ENCODE peak calls at places on chromosomes 13 and 19, in four cellular contexts. S is AG04450, Q is GM23248, H is tibial nerve. W is an unnamed sample.
A peak's percentile ranks its signal among the peaks of the same experiment; 100 is the strongest.

GRCh38 chr19:9144920-9145319 is 4.7 kb downstream of the ZNF317 start:
- DNase-seq in S (no peak), Q (peak; percentile 21), H (no peak), W (no peak)

GRCh38 chr13:49810825-49811526 is 18.5 kb upstream of the KPNA3 start:
- DNase-seq in S (no peak), Q (peak; percentile 74), H (no peak), W (no peak)

GRCh38 chr13:74256969-74257368 is 122.8 kb upstream of the KLF12 start:
- DNase-seq in S (no peak), Q (no peak), H (no peak), W (no peak)

GRCh38 chr19:45087531-45087930 is 5.4 kb upstream of the PPP1R37 start:
- DNase-seq in S (no peak), Q (no peak), H (no peak), W (no peak)

GRCh38 chr13:70339738-70340137 is 231.5 kb upstream of the KLHL1 start:
- DNase-seq in S (no peak), Q (peak; percentile 1), H (no peak), W (no peak)

GRCh38 chr13:40539954-40540706 is 126.3 kb downstream of the FOXO1 start:
- DNase-seq in S (peak; percentile 24), Q (peak; percentile 73), H (no peak), W (no peak)

GRCh38 chr13:99926014-99926731 is 45.4 kb downstream of the ZIC5 start:
- DNase-seq in S (no peak), Q (peak; percentile 59), H (no peak), W (no peak)

GRCh38 chr13:93771782-93772181 is 545.2 kb downstream of the GPC6 start:
- DNase-seq in S (no peak), Q (peak; percentile 17), H (no peak), W (no peak)

GRCh38 chr19:6354098-6354674 is 7.1 kb upstream of the CLPP start:
- DNase-seq in S (no peak), Q (peak; percentile 60), H (no peak), W (no peak)

GRCh38 chr13:102700088-102701031 is 5.5 kb upstream of the METTL21C start:
- DNase-seq in S (no peak), Q (peak; percentile 58), H (no peak), W (no peak)

GRCh38 chr19:14770944-14771839 is 7.2 kb downstream of the ADGRE2 start:
- DNase-seq in S (no peak), Q (no peak), H (no peak), W (no peak)

GRCh38 chr19:38478273-38478971 is 44.9 kb downstream of the RYR1 start:
- DNase-seq in S (no peak), Q (peak; percentile 18), H (no peak), W (no peak)

GRCh38 chr19:31261651-31262331 is 87.4 kb downstream of the TSHZ3 start:
- DNase-seq in S (peak; percentile 8), Q (peak; percentile 17), H (no peak), W (no peak)

GRCh38 chr13:102555914-102556553 is 40.8 kb upstream of the TPP2 start:
- DNase-seq in S (no peak), Q (peak; percentile 63), H (no peak), W (no peak)

GRCh38 chr13:77868717-77869116 is 49.9 kb downstream of the EDNRB start:
- DNase-seq in S (no peak), Q (peak; percentile 36), H (no peak), W (no peak)

GRCh38 chr13:61406275-61406674 is 9.4 kb downstream of the PCDH20 start:
- DNase-seq in S (no peak), Q (no peak), H (no peak), W (no peak)

GRCh38 chr13:66634384-66634783 is 595.8 kb downstream of the PCDH9 start:
- DNase-seq in S (no peak), Q (no peak), H (no peak), W (no peak)

GRCh38 chr19:48844472-48844871 is 8.2 kb upstream of the HSD17B14 start:
- DNase-seq in S (peak; percentile 16), Q (peak; percentile 64), H (no peak), W (no peak)

GRCh38 chr19:30799854-30800755 is 427.9 kb downstream of the ZNF536 start:
- DNase-seq in S (no peak), Q (peak; percentile 59), H (peak; percentile 47), W (no peak)

GRCh38 chr19:5339950-5340636 is 519 bp downstream of the PTPRS start:
- DNase-seq in S (no peak), Q (peak; percentile 56), H (no peak), W (no peak)

GRCh38 chr19:44705502-44706010 is 6.6 kb downstream of the CEACAM16 start:
- DNase-seq in S (no peak), Q (no peak), H (no peak), W (no peak)

GRCh38 chr19:1068111-1069001 is 1.4 kb downstream of the ARHGAP45 start:
- DNase-seq in S (no peak), Q (no peak), H (peak; percentile 48), W (peak; percentile 43)

GRCh38 chr19:3923912-3924311 is 9.0 kb upstream of the NMRK2 start:
- DNase-seq in S (no peak), Q (no peak), H (no peak), W (no peak)

GRCh38 chr13:94646904-94647303 is 45.2 kb downstream of the GPR180 start:
- DNase-seq in S (no peak), Q (no peak), H (no peak), W (no peak)

GRCh38 chr19:38812004-38812840 is 523 bp downstream of the LGALS4 start:
- DNase-seq in S (no peak), Q (no peak), H (no peak), W (no peak)

GRCh38 chr13:109784590-109785140 is 1.7 kb downstream of the IRS2 start:
- DNase-seq in S (no peak), Q (peak; percentile 86), H (peak; percentile 64), W (peak; percentile 57)

GRCh38 chr13:37868691-37869505 is 674 bp downstream of the TRPC4 start:
- DNase-seq in S (no peak), Q (peak; percentile 54), H (no peak), W (no peak)

GRCh38 chr19:32448026-32448425 is 42.5 kb downstream of the DPY19L3 start:
- DNase-seq in S (no peak), Q (no peak), H (no peak), W (no peak)

GRCh38 chr19:18300930-18301717 is 19.7 kb upstream of the JUND start:
- DNase-seq in S (no peak), Q (peak; percentile 90), H (peak; percentile 63), W (no peak)

GRCh38 chr13:22040810-22041364 is 370.0 kb downstream of the FGF9 start:
- DNase-seq in S (no peak), Q (no peak), H (no peak), W (no peak)

GRCh38 chr13:107642841-107643240 is 572.5 kb downstream of the LIG4 start:
- DNase-seq in S (peak; percentile 13), Q (no peak), H (no peak), W (no peak)

GRCh38 chr19:54168174-54168917 is 4.6 kb downstream of the TMC4 start:
- DNase-seq in S (no peak), Q (peak; percentile 89), H (peak; percentile 94), W (peak; percentile 89)

GRCh38 chr19:47526798-47527197 is 11.9 kb upstream of the NAPA start:
- DNase-seq in S (no peak), Q (no peak), H (no peak), W (no peak)

GRCh38 chr13:18943273-18943672 is 238.4 kb downstream of the TUBA3C start:
- DNase-seq in S (no peak), Q (no peak), H (no peak), W (no peak)
- H3K9me3 ChIP-seq in S (peaks cover 40% of the 10 kb centered on the region), Q (no peaks in the 10 kb centered on the region), H (no peaks in the 10 kb centered on the region), W (no peaks in the 10 kb centered on the region)

GRCh38 chr19:36894849-36895383 is 21.2 kb downstream of the ZNF829 start:
- DNase-seq in S (no peak), Q (no peak), H (no peak), W (no peak)

GRCh38 chr19:36891768-36892357 is 24.2 kb downstream of the ZNF829 start:
- DNase-seq in S (no peak), Q (peak; percentile 1), H (no peak), W (no peak)
- H3K9me3 ChIP-seq in S (peaks cover 42% of the 10 kb centered on the region), Q (peaks cover 60% of the 10 kb centered on the region), H (peaks cover 100% of the 10 kb centered on the region), W (peaks cover 65% of the 10 kb centered on the region)

GRCh38 chr19:52155596-52156359 is 15.6 kb downstream of the ZNF836 start:
- DNase-seq in S (no peak), Q (no peak), H (no peak), W (no peak)
- H3K9me3 ChIP-seq in S (peaks cover 51% of the 10 kb centered on the region), Q (peaks cover 8% of the 10 kb centered on the region), H (peaks cover 82% of the 10 kb centered on the region), W (peaks cover 58% of the 10 kb centered on the region)

GRCh38 chr19:11784356-11784755 is 14.0 kb upstream of the ZNF491 start:
- DNase-seq in S (no peak), Q (no peak), H (no peak), W (no peak)

GRCh38 chr19:11783767-11784166 is 14.6 kb upstream of the ZNF491 start:
- DNase-seq in S (no peak), Q (no peak), H (no peak), W (no peak)

GRCh38 chr19:11780431-11781020 is 13.7 kb downstream of the ZNF441 start:
- DNase-seq in S (no peak), Q (no peak), H (no peak), W (no peak)

DNA sequence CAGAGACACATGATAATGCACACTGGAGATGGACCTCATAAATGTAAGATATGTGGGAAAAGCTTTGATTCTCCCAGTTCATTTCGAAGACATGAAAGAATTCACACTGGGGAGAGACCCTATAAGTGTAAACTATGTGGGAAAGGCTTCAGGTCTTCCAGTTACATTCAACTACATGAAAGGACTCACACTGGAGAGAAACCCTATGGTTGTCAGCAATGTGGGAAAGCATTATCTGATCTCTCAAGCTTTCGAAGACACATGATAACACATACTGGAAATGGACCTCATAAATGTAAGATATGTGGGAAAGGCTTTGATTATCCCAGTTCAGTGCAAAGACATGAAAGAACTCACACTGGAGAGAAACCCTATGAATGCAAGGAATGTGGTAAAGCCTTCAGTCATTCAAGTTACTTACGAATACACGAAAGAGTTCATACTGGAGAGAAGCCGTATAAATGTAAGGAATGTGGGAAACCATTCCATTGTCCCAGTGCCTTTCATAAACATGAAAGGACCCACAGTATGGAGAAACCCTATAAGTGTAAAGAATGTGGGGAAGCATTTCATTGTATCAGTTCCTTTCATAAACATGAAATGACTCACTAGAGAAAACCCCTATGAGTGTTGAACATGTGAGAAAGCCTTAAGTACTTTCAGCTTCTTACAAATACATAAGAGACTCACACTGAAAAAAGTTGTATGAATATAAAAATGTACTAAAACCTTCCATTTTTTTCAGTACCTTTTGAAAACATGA is 14.7 kb downstream of the ZNF441 start:
- DNase-seq in S (no peak), Q (peak; percentile 40), H (no peak), W (no peak)
- H3K9me3 ChIP-seq in S (peaks cover 47% of the 10 kb centered on the region), Q (peaks cover 25% of the 10 kb centered on the region), H (peaks cover 100% of the 10 kb centered on the region), W (peaks cover 49% of the 10 kb centered on the region)

DNA sequence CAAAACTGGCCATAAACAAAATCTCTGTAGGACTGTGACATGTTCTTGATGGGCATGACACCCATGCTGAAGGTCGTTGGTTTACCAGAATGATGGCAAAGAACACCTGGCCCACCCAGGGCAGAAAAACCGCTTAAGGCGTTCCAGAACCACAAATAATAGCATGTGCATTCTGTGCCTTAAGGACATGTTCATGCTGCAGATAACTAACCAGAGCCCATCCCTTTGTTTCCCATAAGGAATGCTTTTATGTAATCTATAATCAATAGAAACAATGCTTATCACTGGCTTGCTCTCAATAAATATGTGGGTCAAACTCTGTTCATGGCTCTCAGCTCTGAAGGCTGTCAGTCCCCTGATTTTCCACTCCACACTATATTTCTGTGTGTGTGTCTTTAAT is 11.2 kb upstream of the ZNF578 start:
- DNase-seq in S (no peak), Q (no peak), H (no peak), W (no peak)
- H3K9me3 ChIP-seq in S (peaks cover 19% of the 10 kb centered on the region), Q (no peaks in the 10 kb centered on the region), H (peaks cover 92% of the 10 kb centered on the region), W (peaks cover 8% of the 10 kb centered on the region)

GRCh38 chr19:22797040-22797439 is 13.1 kb upstream of the ZNF99 start:
- DNase-seq in S (no peak), Q (no peak), H (no peak), W (no peak)
- H3K9me3 ChIP-seq in S (peaks cover 12% of the 10 kb centered on the region), Q (no peaks in the 10 kb centered on the region), H (peaks cover 62% of the 10 kb centered on the region), W (no peaks in the 10 kb centered on the region)

W was measured in T-helper 17 cell.